ENCODE peak calls at places on chromosomes 11 and 22, in ten cellular contexts. B is HEK293T; P is activated naive CD8-positive, alpha-beta T cell treated with anti-CD3 and anti-CD28 coated beads, Interleukin-2, amount 50 U/mL, for 24 hours; K is A549; A is suprapubic skin; W is BJ; G is effector CD4-positive, alpha-beta T cell; Q is stimulated activated naive CD8-positive, alpha-beta T cell treated with anti-CD3 and anti-CD28 coated beads, Interleukin-15, Interleukin-2, amounts not matched to agents 100 U/mL and 50 U/mL, for 24 hours; X is Ammon's horn; I is activated CD8-positive, alpha-beta memory T cell treated with anti-CD3 and anti-CD28 coated beads, Interleukin-2, amount 10 ng/mL, durations not matched to agents 7 days and 5 days. C is an unnamed sample.

GRCh38 chr11:67301951-67302516 is 1.3 kb upstream of the SSH3 start:
- DNase-seq in B (peak), P (no peak), K (no peak), A (peak), W (no peak), G (no peak), Q (no peak), X (peak), I (no peak), C (no peak)

GRCh38 chr22:29198240-29198639 is 7.5 kb upstream of the EMID1 start:
- DNase-seq in B (no peak), P (no peak), K (no peak), A (no peak), W (no peak), G (no peak), Q (no peak), X (no peak), I (no peak), C (no peak)

GRCh38 chr11:132685174-132685611 is 847.1 kb downstream of the OPCML start:
- DNase-seq in B (no peak), P (peak), K (no peak), A (no peak), W (peak), G (no peak), Q (no peak), X (no peak), I (no peak), C (peak)

GRCh38 chr11:23976776-23977380 is 520.0 kb upstream of the LUZP2 start:
- DNase-seq in B (no peak), P (no peak), K (no peak), A (no peak), W (no peak), G (no peak), Q (no peak), X (no peak), I (no peak), C (no peak)

GRCh38 chr11:2346586-2347335 is 30.3 kb upstream of the CD81 start:
- DNase-seq in B (no peak), P (no peak), K (no peak), A (no peak), W (no peak), G (no peak), Q (no peak), X (no peak), I (no peak), C (no peak)

GRCh38 chr11:6771926-6772898 is at the start of gene OR2AG2:
- DNase-seq in B (no peak), P (no peak), K (no peak), A (no peak), W (no peak), G (no peak), Q (no peak), X (peak), I (no peak), C (no peak)

GRCh38 chr11:20061766-20062165 is 98.5 kb downstream of the DBX1 start:
- DNase-seq in B (no peak), P (no peak), K (no peak), A (no peak), W (no peak), G (no peak), Q (no peak), X (no peak), I (no peak), C (no peak)

GRCh38 chr22:41356430-41357028 is 25.2 kb upstream of the TEF start:
- DNase-seq in B (no peak), P (no peak), K (no peak), A (peak), W (no peak), G (no peak), Q (no peak), X (no peak), I (no peak), C (no peak)

GRCh38 chr11:31641477-31642062 is 132.0 kb downstream of the ELP4 start:
- DNase-seq in B (peak), P (no peak), K (peak), A (no peak), W (no peak), G (no peak), Q (no peak), X (peak), I (no peak), C (no peak)

GRCh38 chr11:24312464-24313238 is 184.2 kb upstream of the LUZP2 start:
- DNase-seq in B (no peak), P (no peak), K (no peak), A (no peak), W (no peak), G (no peak), Q (no peak), X (no peak), I (no peak), C (no peak)